ENCODE peak calls at places on chromosomes 1 and 21, in four cellular contexts. One of them, this sample, is unnamed.
A peak's percentile ranks its signal among the peaks of the same experiment; 100 is the strongest.

GRCh38 chr21:45438391-45439145 is 33.6 kb downstream of the COL18A1 start:
- DNase-seq in GM12878: no peak
- DNase-seq in GM12892: no peak
- DNase-seq in H1: no peak
- DNase-seq in this sample: no peak

GRCh38 chr1:229230136-229230892 is 40.6 kb upstream of the RAB4A start:
- DNase-seq in GM12878: no peak
- DNase-seq in GM12892: no peak
- DNase-seq in H1: no peak
- DNase-seq in this sample: peak; percentile 24

GRCh38 chr1:56424744-56425493 is 154.4 kb downstream of the PLPP3 start:
- DNase-seq in GM12878: no peak
- DNase-seq in GM12892: no peak
- DNase-seq in H1: no peak
- DNase-seq in this sample: no peak

GRCh38 chr1:64631346-64632052 is 113.4 kb upstream of the RAVER2 start:
- DNase-seq in GM12878: no peak
- DNase-seq in GM12892: no peak
- DNase-seq in H1: no peak
- DNase-seq in this sample: no peak

GRCh38 chr1:242468749-242469148 is 55.7 kb downstream of the PLD5 start:
- DNase-seq in GM12878: no peak
- DNase-seq in GM12892: no peak
- DNase-seq in H1: no peak
- DNase-seq in this sample: no peak

GRCh38 chr1:58908539-58909161 is 124.8 kb upstream of the JUN start:
- DNase-seq in GM12878: no peak
- DNase-seq in GM12892: no peak
- DNase-seq in H1: no peak
- DNase-seq in this sample: no peak

GRCh38 chr1:163472267-163472666 is 150.5 kb downstream of the NUF2 start:
- DNase-seq in GM12878: no peak
- DNase-seq in GM12892: no peak
- DNase-seq in H1: no peak
- DNase-seq in this sample: no peak

GRCh38 chr1:6322161-6322560 is 61.3 kb upstream of the GPR153 start:
- DNase-seq in GM12878: no peak
- DNase-seq in GM12892: no peak
- DNase-seq in H1: no peak
- DNase-seq in this sample: no peak

GRCh38 chr1:51969038-51969705 is 21.3 kb downstream of the RAB3B start:
- DNase-seq in GM12878: no peak
- DNase-seq in GM12892: no peak
- DNase-seq in H1: no peak
- DNase-seq in this sample: no peak

GRCh38 chr1:45668526-45668925 is 17.8 kb downstream of the GPBP1L1 start:
- DNase-seq in GM12878: no peak
- DNase-seq in GM12892: no peak
- DNase-seq in H1: no peak
- DNase-seq in this sample: no peak

GRCh38 chr1:206809504-206810084 is 37.3 kb upstream of the IL10 start:
- DNase-seq in GM12878: no peak
- DNase-seq in GM12892: no peak
- DNase-seq in H1: no peak
- DNase-seq in this sample: no peak

GRCh38 chr1:185155600-185156320 is 993 bp downstream of the TRMT1L start:
- DNase-seq in GM12878: peak; percentile 20
- DNase-seq in GM12892: no peak
- DNase-seq in H1: no peak
- DNase-seq in this sample: no peak

GRCh38 chr1:202199141-202199889 is 5.7 kb downstream of the LGR6 start:
- DNase-seq in GM12878: no peak
- DNase-seq in GM12892: no peak
- DNase-seq in H1: no peak
- DNase-seq in this sample: no peak

GRCh38 chr1:157969693-157970485 is 23.6 kb upstream of the KIRREL1 start:
- DNase-seq in GM12878: no peak
- DNase-seq in GM12892: no peak
- DNase-seq in H1: no peak
- DNase-seq in this sample: no peak

GRCh38 chr1:15272009-15272781 is 25.2 kb downstream of the FHAD1 start:
- DNase-seq in GM12878: no peak
- DNase-seq in GM12892: peak; percentile 34
- DNase-seq in H1: peak; percentile 23
- DNase-seq in this sample: peak; percentile 54

GRCh38 chr1:39816431-39817090 is 27.9 kb upstream of the BMP8B start:
- DNase-seq in GM12878: peak; percentile 55
- DNase-seq in GM12892: peak; percentile 60
- DNase-seq in H1: peak; percentile 43
- DNase-seq in this sample: peak; percentile 46

GRCh38 chr1:198638894-198639319 is at the start of gene PTPRC:
- DNase-seq in GM12878: peak; percentile 74
- DNase-seq in GM12892: no peak
- DNase-seq in H1: no peak
- DNase-seq in this sample: no peak
- TF ChIP-seq POLR2A in GM12878: no peak
- TF ChIP-seq POLR2A in GM12892: peak; percentile 71
- TF ChIP-seq POLR2A in H1: no peak
- TF ChIP-seq POLR2A in this sample: peak; percentile 60

GRCh38 chr1:9593492-9594465 is 5.1 kb downstream of the TMEM201 start:
- DNase-seq in GM12878: peak; percentile 30
- DNase-seq in GM12892: peak; percentile 81
- DNase-seq in H1: peak; percentile 23
- DNase-seq in this sample: peak; percentile 92
- TF ChIP-seq TAF1 in GM12878: no peak
- TF ChIP-seq TAF1 in GM12892: no peak
- TF ChIP-seq TAF1 in H1: no peak
- TF ChIP-seq TAF1 in this sample: no peak

GRCh38 chr1:8040586-8040985 is 14.5 kb upstream of the ERRFI1 start:
- DNase-seq in GM12878: no peak
- DNase-seq in GM12892: no peak
- DNase-seq in H1: no peak
- DNase-seq in this sample: no peak
- TF ChIP-seq POLR2AphosphoS5 in GM12878: no peak
- TF ChIP-seq POLR2AphosphoS5 in GM12892: no peak
- TF ChIP-seq POLR2AphosphoS5 in H1: no peak
- TF ChIP-seq POLR2AphosphoS5 in this sample: no peak

GRCh38 chr1:94580367-94581115 is 39.0 kb upstream of the F3 start:
- DNase-seq in GM12878: no peak
- DNase-seq in GM12892: no peak
- DNase-seq in H1: no peak
- DNase-seq in this sample: no peak

GRCh38 chr1:94582578-94582977 is 41.0 kb upstream of the F3 start:
- DNase-seq in GM12878: no peak
- DNase-seq in GM12892: no peak
- DNase-seq in H1: no peak
- DNase-seq in this sample: no peak

GRCh38 chr1:94578856-94579255 is 37.3 kb upstream of the F3 start:
- DNase-seq in GM12878: no peak
- DNase-seq in GM12892: no peak
- DNase-seq in H1: no peak
- DNase-seq in this sample: no peak

GRCh38 chr1:94579876-94580294 is 38.3 kb upstream of the F3 start:
- DNase-seq in GM12878: no peak
- DNase-seq in GM12892: no peak
- DNase-seq in H1: peak; percentile 41
- DNase-seq in this sample: no peak
- TF ChIP-seq POLR2A in GM12878: no peak
- TF ChIP-seq POLR2A in GM12892: no peak
- TF ChIP-seq POLR2A in H1: no peak
- TF ChIP-seq POLR2A in this sample: no peak

GRCh38 chr1:215059947-215060346 is 22.6 kb upstream of the KCNK2 start:
- DNase-seq in GM12878: no peak
- DNase-seq in GM12892: no peak
- DNase-seq in H1: no peak
- DNase-seq in this sample: no peak
- TF ChIP-seq TAF1 in GM12878: no peak
- TF ChIP-seq TAF1 in GM12892: no peak
- TF ChIP-seq TAF1 in H1: no peak
- TF ChIP-seq TAF1 in this sample: no peak